ENCODE peak calls at places on chromosomes 4 and X, in seven cellular contexts. H is transverse colon; R is IMR-90; S is NCI-H2081; D is activated CD4-positive, alpha-beta T cell treated with anti-CD3 and anti-CD28 coated beads, Interleukin-2, amount 50 U/mL, for 48 hours; W is naive thymus-derived CD8-positive, alpha-beta T cell; L is stimulated activated CD4-positive, alpha-beta T cell treated with anti-CD3 and anti-CD28 coated beads, TNF-alpha, amount 100 ng/mL, for 1 hour. C is an unnamed sample.

GRCh38 chr4:186942745-186943606 is 219.3 kb upstream of the FAT1 start:
- DNase-seq in H (no peak), R (peak), S (peak), D (no peak), W (no peak), L (no peak), C (no peak)

GRCh38 chrX:41459714-41460113 is 12.6 kb downstream of the NYX start:
- DNase-seq in H (no peak), R (peak), S (no peak), D (no peak), W (no peak), L (no peak), C (no peak)

GRCh38 chr4:153243464-153243863 is 39.2 kb downstream of the TRIM2 start:
- DNase-seq in H (no peak), R (no peak), S (no peak), D (no peak), W (no peak), L (no peak), C (no peak)

GRCh38 chr4:24770111-24770584 is 25.2 kb upstream of the SOD3 start:
- DNase-seq in H (no peak), R (peak), S (no peak), D (peak), W (no peak), L (no peak), C (no peak)

GRCh38 chr4:178340468-178340867 is 898.2 kb upstream of the AGA start:
- DNase-seq in H (no peak), R (no peak), S (no peak), D (no peak), W (no peak), L (no peak), C (no peak)

GRCh38 chrX:100413231-100413630 is 3.2 kb upstream of the PCDH19 start:
- DNase-seq in H (peak), R (peak), S (peak), D (no peak), W (peak), L (no peak), C (no peak)

GRCh38 chrX:14528629-14529287 is 578 bp upstream of the GLRA2 start:
- DNase-seq in H (peak), R (peak), S (peak), D (peak), W (peak), L (no peak), C (peak)

GRCh38 chrX:135345328-135345645 is 36.0 kb downstream of the ETDC start:
- DNase-seq in H (peak), R (peak), S (peak), D (no peak), W (no peak), L (no peak), C (no peak)

GRCh38 chr4:4421356-4421755 is 34.5 kb downstream of the NSG1 start:
- DNase-seq in H (no peak), R (no peak), S (no peak), D (no peak), W (no peak), L (no peak), C (no peak)

GRCh38 chr4:67151376-67152343 is 393.6 kb downstream of the CENPC start:
- DNase-seq in H (no peak), R (no peak), S (no peak), D (no peak), W (no peak), L (no peak), C (no peak)

GRCh38 chr4:159926871-159927270 is 824.0 kb downstream of the RAPGEF2 start:
- DNase-seq in H (no peak), R (no peak), S (no peak), D (no peak), W (no peak), L (no peak), C (no peak)

GRCh38 chrX:26783512-26784225 is 567.7 kb downstream of the MAGEB5 start:
- DNase-seq in H (no peak), R (peak), S (peak), D (no peak), W (no peak), L (no peak), C (no peak)

GRCh38 chr4:26692014-26692726 is 108.3 kb downstream of the TBC1D19 start:
- DNase-seq in H (no peak), R (peak), S (no peak), D (no peak), W (no peak), L (no peak), C (no peak)

GRCh38 chr4:102501176-102501634 is at the start of gene NFKB1:
- DNase-seq in H (peak), R (peak), S (peak), D (peak), W (peak), L (peak), C (no peak)

GRCh38 chr4:37977471-37978452 is 17.6 kb downstream of the PTTG2 start:
- DNase-seq in H (peak), R (peak), S (peak), D (peak), W (peak), L (peak), C (peak)

GRCh38 chr4:30103455-30103854 is 616.7 kb upstream of the PCDH7 start:
- DNase-seq in H (no peak), R (peak), S (no peak), D (no peak), W (no peak), L (no peak), C (no peak)

GRCh38 chr4:82528868-82529267 is 32.9 kb downstream of the TMEM150C start:
- DNase-seq in H (no peak), R (no peak), S (no peak), D (no peak), W (no peak), L (no peak), C (no peak)

GRCh38 chr4:48139688-48140087 is 5.6 kb upstream of the TXK start:
- DNase-seq in H (no peak), R (peak), S (peak), D (no peak), W (peak), L (no peak), C (no peak)

GRCh38 chrX:110732274-110732673 is 63.3 kb downstream of the CHRDL1 start:
- DNase-seq in H (no peak), R (no peak), S (no peak), D (no peak), W (no peak), L (no peak), C (no peak)

GRCh38 chr4:6815029-6815836 is 32.7 kb downstream of the KIAA0232 start:
- DNase-seq in H (no peak), R (no peak), S (peak), D (no peak), W (no peak), L (no peak), C (no peak)

GRCh38 chr4:122845760-122846159 is 19.1 kb downstream of the FGF2 start:
- DNase-seq in H (no peak), R (no peak), S (no peak), D (no peak), W (no peak), L (no peak), C (no peak)

GRCh38 chrX:136130931-136131843 is 16.1 kb upstream of the FHL1 start:
- DNase-seq in H (no peak), R (peak), S (no peak), D (no peak), W (no peak), L (no peak), C (no peak)

GRCh38 chr4:174794706-174795105 is 34.3 kb downstream of the GLRA3 start:
- DNase-seq in H (no peak), R (no peak), S (no peak), D (no peak), W (no peak), L (no peak), C (no peak)

GRCh38 chr4:30726090-30726668 is 6.0 kb downstream of the PCDH7 start:
- DNase-seq in H (no peak), R (no peak), S (no peak), D (no peak), W (no peak), L (no peak), C (no peak)

GRCh38 chr4:168587326-168588125 is 90.7 kb downstream of the PALLD start:
- DNase-seq in H (no peak), R (peak), S (no peak), D (no peak), W (no peak), L (no peak), C (no peak)

GRCh38 chr4:182227611-182228010 is 15.6 kb upstream of the TENM3 start:
- DNase-seq in H (no peak), R (no peak), S (no peak), D (no peak), W (no peak), L (no peak), C (no peak)

GRCh38 chr4:149793459-149793858 is 22.2 kb downstream of the IQCM start:
- DNase-seq in H (no peak), R (peak), S (no peak), D (no peak), W (no peak), L (no peak), C (no peak)

GRCh38 chrX:134692990-134693389 is 34.7 kb upstream of the PLAC1 start:
- DNase-seq in H (no peak), R (peak), S (no peak), D (no peak), W (no peak), L (no peak), C (no peak)

GRCh38 chr4:12555011-12555410 is 929.1 kb downstream of the RAB28 start:
- DNase-seq in H (no peak), R (no peak), S (no peak), D (no peak), W (no peak), L (no peak), C (no peak)

GRCh38 chr4:180398564-180398963 is 1844.6 kb upstream of the TENM3 start:
- DNase-seq in H (no peak), R (no peak), S (no peak), D (no peak), W (no peak), L (no peak), C (no peak)

GRCh38 chr4:152734015-152734698 is 45.4 kb downstream of the TIGD4 start:
- DNase-seq in H (no peak), R (no peak), S (no peak), D (no peak), W (no peak), L (no peak), C (no peak)

GRCh38 chrX:100979881-100980607 is 10.5 kb downstream of the ARL13A start:
- DNase-seq in H (no peak), R (peak), S (no peak), D (no peak), W (no peak), L (no peak), C (no peak)

C was measured in amygdala.